ENCODE peak calls at places on chromosomes 3 and 15, in eight cellular contexts. U is heart left ventricle, S is adrenal gland, Q is tibial nerve, T is prostate gland, G is body of pancreas, Z is uterus, H is lower leg skin. V is an unnamed sample.

GRCh38 chr3:54599741-54600140 is 328.1 kb downstream of the LRTM1 start:
- DNase-seq in U (peak; percentile 77), S (no peak), Q (no peak), T (peak; percentile 6), G (peak; percentile 15), Z (no peak), H (no peak), V (no peak)

GRCh38 chr3:126569390-126569975 is 10.8 kb upstream of the C3orf22 start:
- DNase-seq in U (no peak), S (no peak), Q (no peak), T (no peak), G (no peak), Z (no peak), H (no peak), V (no peak)

GRCh38 chr3:14606663-14607339 is 44.8 kb upstream of the CCDC174 start:
- DNase-seq in U (no peak), S (peak; percentile 10), Q (no peak), T (no peak), G (no peak), Z (no peak), H (no peak), V (no peak)

GRCh38 chr3:56788506-56788905 is 13.2 kb downstream of the ARHGEF3 start:
- DNase-seq in U (no peak), S (no peak), Q (no peak), T (no peak), G (no peak), Z (no peak), H (no peak), V (no peak)

GRCh38 chr15:85625856-85626255 is 168.9 kb downstream of the KLHL25 start:
- DNase-seq in U (no peak), S (no peak), Q (no peak), T (no peak), G (no peak), Z (no peak), H (no peak), V (no peak)

GRCh38 chr15:33859992-33860545 is 108.2 kb upstream of the CHRM5 start:
- DNase-seq in U (no peak), S (no peak), Q (no peak), T (no peak), G (no peak), Z (no peak), H (no peak), V (no peak)

GRCh38 chr3:17605934-17606333 is 136.5 kb downstream of the TBC1D5 start:
- DNase-seq in U (no peak), S (no peak), Q (no peak), T (no peak), G (no peak), Z (no peak), H (no peak), V (no peak)

GRCh38 chr3:194503101-194503531 is 16.3 kb upstream of the ATP13A3 start:
- DNase-seq in U (no peak), S (no peak), Q (no peak), T (no peak), G (no peak), Z (no peak), H (no peak), V (no peak)

GRCh38 chr3:196979545-196979944 is 10.9 kb upstream of the PIGZ start:
- DNase-seq in U (no peak), S (peak; percentile 82), Q (no peak), T (no peak), G (no peak), Z (no peak), H (no peak), V (no peak)

DNA sequence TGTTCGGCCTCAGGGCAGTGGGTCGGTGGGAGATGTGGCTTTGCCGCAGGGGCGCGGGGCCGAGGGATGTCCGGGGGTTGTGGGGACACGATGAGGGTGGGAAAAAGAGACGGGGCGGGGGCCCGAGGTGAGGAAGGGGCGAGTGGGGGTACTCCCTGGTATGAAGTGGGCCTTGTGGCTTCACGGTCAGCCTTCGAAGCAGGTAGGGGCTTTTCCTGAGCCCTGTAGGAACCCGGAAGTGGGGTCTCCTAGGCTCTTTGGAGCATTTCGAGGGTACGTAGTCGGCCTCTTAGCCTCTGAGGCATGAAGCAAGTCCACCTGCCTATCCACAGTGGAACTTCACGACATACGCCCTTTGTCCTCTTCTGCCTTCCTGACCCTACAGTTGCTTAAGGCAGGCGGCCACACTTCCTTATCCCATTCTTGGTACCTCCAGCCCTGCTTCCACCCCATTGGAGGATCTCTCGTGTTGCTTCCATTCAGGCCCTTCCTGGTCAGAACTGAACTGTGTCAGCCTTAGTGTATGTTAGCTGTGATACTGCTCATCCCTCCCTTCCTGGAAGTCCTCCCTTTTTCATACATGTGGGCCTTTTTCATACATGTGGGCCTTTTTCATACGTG is 389 bp downstream of the ARPC4 start:
- DNase-seq in U (no peak), S (peak; percentile 50), Q (no peak), T (no peak), G (no peak), Z (no peak), H (peak; percentile 46), V (no peak)
- TF ChIP-seq POLR2A in U (no peak), S (no peak), Q (no peak), T (peak; percentile 49), G (no peak), Z (no peak), H (no peak), V (no peak)

GRCh38 chr3:112136046-112136445 is 3.0 kb upstream of the GCSAM start:
- DNase-seq in U (no peak), S (no peak), Q (no peak), T (no peak), G (no peak), Z (no peak), H (no peak), V (no peak)
- TF ChIP-seq POLR2A in U (no peak), S (no peak), Q (no peak), T (no peak), G (no peak), Z (no peak), H (no peak), V (no peak)

GRCh38 chr3:128492353-128493220 is at the start of gene GATA2:
- DNase-seq in U (no peak), S (no peak), Q (no peak), T (peak; percentile 59), G (peak; percentile 81), Z (peak; percentile 64), H (no peak), V (no peak)

GRCh38 chr3:128491900-128492352 is 1.1 kb downstream of the GATA2 start:
- DNase-seq in U (no peak), S (no peak), Q (no peak), T (no peak), G (no peak), Z (peak; percentile 34), H (no peak), V (no peak)

GRCh38 chr3:128495435-128495970 is 2.5 kb upstream of the GATA2 start:
- DNase-seq in U (no peak), S (no peak), Q (no peak), T (no peak), G (peak; percentile 58), Z (peak; percentile 34), H (no peak), V (no peak)

GRCh38 chr3:128494152-128494650 is 1.2 kb upstream of the GATA2 start:
- DNase-seq in U (no peak), S (no peak), Q (no peak), T (no peak), G (no peak), Z (peak; percentile 13), H (no peak), V (no peak)

GRCh38 chr3:128493221-128494151 is 485 bp upstream of the GATA2 start:
- DNase-seq in U (no peak), S (no peak), Q (no peak), T (no peak), G (peak; percentile 45), Z (peak; percentile 47), H (no peak), V (no peak)
- TF ChIP-seq POLR2A in U (no peak), S (no peak), Q (no peak), T (no peak), G (no peak), Z (no peak), H (no peak), V (no peak)

DNA sequence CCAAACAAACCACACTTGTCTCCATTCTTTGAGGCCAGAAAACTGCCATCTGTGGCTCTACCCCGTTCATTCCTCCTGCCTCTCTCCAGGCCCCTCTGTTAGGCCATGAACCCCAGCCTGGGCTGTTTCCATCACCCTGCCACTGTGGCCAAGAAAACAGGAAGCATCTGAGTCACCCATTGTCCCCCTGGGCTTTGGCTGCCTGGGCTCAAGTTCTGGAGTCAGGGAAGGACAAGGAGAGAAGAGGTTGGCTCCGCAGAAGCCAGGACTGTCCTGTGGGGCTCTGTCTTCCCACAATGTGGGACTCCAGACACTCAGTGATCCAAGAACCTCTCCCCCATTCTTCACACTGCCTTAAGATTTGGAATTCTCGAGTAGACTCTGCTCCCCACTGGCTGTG is 14.8 kb upstream of the LCTL start:
- DNase-seq in U (no peak), S (peak; percentile 7), Q (peak; percentile 17), T (no peak), G (no peak), Z (no peak), H (no peak), V (no peak)
- TF ChIP-seq POLR2A in U (no peak), S (no peak), Q (no peak), T (no peak), G (no peak), Z (no peak), H (no peak), V (no peak)